ENCODE peak calls at places on chromosomes 5 and 9, in five cellular contexts. One of them, this sample, is unnamed.

GRCh38 chr5:121108725-121109124 is 644.6 kb downstream of the PRR16 start:
- DNase-seq in psoas muscle: no peak
- DNase-seq in hepatocyte: no peak
- DNase-seq in mammary epithelial cell: no peak
- DNase-seq in transverse colon: no peak
- DNase-seq in this sample: no peak

GRCh38 chr9:91726406-91727100 is 223.5 kb downstream of the ROR2 start:
- DNase-seq in psoas muscle: no peak
- DNase-seq in hepatocyte: no peak
- DNase-seq in mammary epithelial cell: no peak
- DNase-seq in transverse colon: no peak
- DNase-seq in this sample: no peak

GRCh38 chr9:95508242-95508967 is 8.4 kb downstream of the PTCH1 start:
- DNase-seq in psoas muscle: peak; percentile 53
- DNase-seq in hepatocyte: peak; percentile 56
- DNase-seq in mammary epithelial cell: peak; percentile 26
- DNase-seq in transverse colon: no peak
- DNase-seq in this sample: no peak

GRCh38 chr5:174726916-174727793 is 2.8 kb downstream of the MSX2 start:
- DNase-seq in psoas muscle: no peak
- DNase-seq in hepatocyte: no peak
- DNase-seq in mammary epithelial cell: no peak
- DNase-seq in transverse colon: no peak
- DNase-seq in this sample: no peak

GRCh38 chr5:65213921-65214525 is 267.7 kb downstream of the ADAMTS6 start:
- DNase-seq in psoas muscle: no peak
- DNase-seq in hepatocyte: peak; percentile 30
- DNase-seq in mammary epithelial cell: peak; percentile 13
- DNase-seq in transverse colon: peak; percentile 9
- DNase-seq in this sample: no peak

GRCh38 chr5:59133801-59134261 is 551.0 kb downstream of the RAB3C start:
- DNase-seq in psoas muscle: no peak
- DNase-seq in hepatocyte: peak; percentile 21
- DNase-seq in mammary epithelial cell: peak; percentile 37
- DNase-seq in transverse colon: no peak
- DNase-seq in this sample: no peak

GRCh38 chr9:88180084-88180765 is 42.0 kb upstream of the SPATA31C2 start:
- DNase-seq in psoas muscle: no peak
- DNase-seq in hepatocyte: no peak
- DNase-seq in mammary epithelial cell: no peak
- DNase-seq in transverse colon: no peak
- DNase-seq in this sample: no peak

GRCh38 chr5:121500262-121500792 is 351.4 kb upstream of the FTMT start:
- DNase-seq in psoas muscle: no peak
- DNase-seq in hepatocyte: no peak
- DNase-seq in mammary epithelial cell: no peak
- DNase-seq in transverse colon: no peak
- DNase-seq in this sample: no peak

GRCh38 chr5:178222292-178222691 is 10.3 kb downstream of the PHYKPL start:
- DNase-seq in psoas muscle: peak; percentile 39
- DNase-seq in hepatocyte: no peak
- DNase-seq in mammary epithelial cell: no peak
- DNase-seq in transverse colon: peak; percentile 6
- DNase-seq in this sample: no peak

GRCh38 chr5:142866563-142867275 is 96.5 kb downstream of the ARHGAP26 start:
- DNase-seq in psoas muscle: no peak
- DNase-seq in hepatocyte: peak; percentile 86
- DNase-seq in mammary epithelial cell: peak; percentile 65
- DNase-seq in transverse colon: no peak
- DNase-seq in this sample: no peak

GRCh38 chr9:98796364-98797101 is at the start of gene ANKS6:
- DNase-seq in psoas muscle: peak; percentile 91
- DNase-seq in hepatocyte: peak; percentile 94
- DNase-seq in mammary epithelial cell: peak; percentile 58
- DNase-seq in transverse colon: peak; percentile 89
- DNase-seq in this sample: peak; percentile 85
- H3K4me1 ChIP-seq in psoas muscle: peaks cover 11% of the 10 kb centered on the region
- H3K4me1 ChIP-seq in hepatocyte: peaks cover 12% of the 10 kb centered on the region
- H3K4me1 ChIP-seq in mammary epithelial cell: peaks cover 17% of the 10 kb centered on the region
- H3K4me1 ChIP-seq in transverse colon: peaks cover 19% of the 10 kb centered on the region
- H3K4me1 ChIP-seq in this sample: no peaks in the 10 kb centered on the region

GRCh38 chr5:110899566-110900412 is 161.0 kb downstream of the SLC25A46 start:
- DNase-seq in psoas muscle: no peak
- DNase-seq in hepatocyte: no peak
- DNase-seq in mammary epithelial cell: peak; percentile 65
- DNase-seq in transverse colon: no peak
- DNase-seq in this sample: no peak
- H3K4me3 ChIP-seq in psoas muscle: no peak overlapping the region
- H3K4me3 ChIP-seq in hepatocyte: no peak overlapping the region
- H3K4me3 ChIP-seq in mammary epithelial cell: no peak overlapping the region
- H3K4me3 ChIP-seq in transverse colon: no peak overlapping the region
- H3K4me3 ChIP-seq in this sample: no peak overlapping the region

GRCh38 chr5:163509288-163510040 is 4.0 kb downstream of the MAT2B start:
- DNase-seq in psoas muscle: no peak
- DNase-seq in hepatocyte: peak; percentile 44
- DNase-seq in mammary epithelial cell: peak; percentile 93
- DNase-seq in transverse colon: peak; percentile 39
- DNase-seq in this sample: no peak

GRCh38 chr5:163506726-163507125 is 1.3 kb downstream of the MAT2B start:
- DNase-seq in psoas muscle: no peak
- DNase-seq in hepatocyte: peak; percentile 30
- DNase-seq in mammary epithelial cell: peak; percentile 60
- DNase-seq in transverse colon: no peak
- DNase-seq in this sample: no peak

GRCh38 chr5:163505049-163505474 is 357 bp upstream of the MAT2B start:
- DNase-seq in psoas muscle: no peak
- DNase-seq in hepatocyte: no peak
- DNase-seq in mammary epithelial cell: no peak
- DNase-seq in transverse colon: no peak
- DNase-seq in this sample: no peak

GRCh38 chr5:163505475-163506457 is at the start of gene MAT2B:
- DNase-seq in psoas muscle: peak; percentile 98
- DNase-seq in hepatocyte: peak; percentile 98
- DNase-seq in mammary epithelial cell: peak; percentile 95
- DNase-seq in transverse colon: peak; percentile 97
- DNase-seq in this sample: peak; percentile 98

GRCh38 chr5:163508753-163509152 is 3.3 kb downstream of the MAT2B start:
- DNase-seq in psoas muscle: no peak
- DNase-seq in hepatocyte: no peak
- DNase-seq in mammary epithelial cell: no peak
- DNase-seq in transverse colon: no peak
- DNase-seq in this sample: no peak
- H3K4me1 ChIP-seq in psoas muscle: peaks cover 50% of the 10 kb centered on the region
- H3K4me1 ChIP-seq in hepatocyte: peaks cover 21% of the 10 kb centered on the region
- H3K4me1 ChIP-seq in mammary epithelial cell: peaks cover 5% of the 10 kb centered on the region
- H3K4me1 ChIP-seq in transverse colon: peaks cover 29% of the 10 kb centered on the region
- H3K4me1 ChIP-seq in this sample: peaks cover 4% of the 10 kb centered on the region

DNA sequence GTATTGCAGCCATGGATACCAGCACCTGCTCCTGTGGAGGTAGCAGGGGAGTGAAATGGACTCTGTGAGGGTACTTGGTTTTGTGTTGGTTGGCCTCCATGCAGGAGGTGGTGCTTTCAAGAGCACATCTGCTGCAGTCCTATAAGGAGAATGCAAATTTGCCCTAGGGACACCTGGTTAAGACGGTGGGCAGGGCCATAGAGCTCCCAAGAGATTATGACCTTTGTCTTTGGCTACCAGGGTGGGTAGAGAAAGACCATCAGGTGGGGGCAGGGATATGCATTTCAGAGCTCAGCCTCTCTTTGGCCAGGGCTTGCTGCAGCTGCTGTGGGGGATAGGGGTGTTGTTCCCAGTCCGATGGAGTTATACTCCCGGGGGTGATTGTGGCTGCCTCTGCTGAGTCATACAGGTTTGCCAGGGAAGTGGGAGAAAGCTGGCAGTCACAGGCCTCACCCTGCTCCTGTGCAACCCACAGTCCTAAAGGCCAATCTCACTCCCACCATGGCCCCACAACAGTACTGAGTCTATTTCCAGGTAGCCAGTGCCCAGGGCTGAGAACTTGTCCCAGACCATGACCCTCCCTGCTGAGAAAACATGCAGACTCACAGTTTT is 14.0 kb upstream of the PDLIM4 start:
- DNase-seq in psoas muscle: no peak
- DNase-seq in hepatocyte: no peak
- DNase-seq in mammary epithelial cell: peak; percentile 52
- DNase-seq in transverse colon: peak; percentile 6
- DNase-seq in this sample: peak; percentile 28
- H3K4me3 ChIP-seq in psoas muscle: no peak overlapping the region
- H3K4me3 ChIP-seq in hepatocyte: no peak overlapping the region
- H3K4me3 ChIP-seq in mammary epithelial cell: no peak overlapping the region
- H3K4me3 ChIP-seq in transverse colon: no peak overlapping the region
- H3K4me3 ChIP-seq in this sample: no peak overlapping the region

DNA sequence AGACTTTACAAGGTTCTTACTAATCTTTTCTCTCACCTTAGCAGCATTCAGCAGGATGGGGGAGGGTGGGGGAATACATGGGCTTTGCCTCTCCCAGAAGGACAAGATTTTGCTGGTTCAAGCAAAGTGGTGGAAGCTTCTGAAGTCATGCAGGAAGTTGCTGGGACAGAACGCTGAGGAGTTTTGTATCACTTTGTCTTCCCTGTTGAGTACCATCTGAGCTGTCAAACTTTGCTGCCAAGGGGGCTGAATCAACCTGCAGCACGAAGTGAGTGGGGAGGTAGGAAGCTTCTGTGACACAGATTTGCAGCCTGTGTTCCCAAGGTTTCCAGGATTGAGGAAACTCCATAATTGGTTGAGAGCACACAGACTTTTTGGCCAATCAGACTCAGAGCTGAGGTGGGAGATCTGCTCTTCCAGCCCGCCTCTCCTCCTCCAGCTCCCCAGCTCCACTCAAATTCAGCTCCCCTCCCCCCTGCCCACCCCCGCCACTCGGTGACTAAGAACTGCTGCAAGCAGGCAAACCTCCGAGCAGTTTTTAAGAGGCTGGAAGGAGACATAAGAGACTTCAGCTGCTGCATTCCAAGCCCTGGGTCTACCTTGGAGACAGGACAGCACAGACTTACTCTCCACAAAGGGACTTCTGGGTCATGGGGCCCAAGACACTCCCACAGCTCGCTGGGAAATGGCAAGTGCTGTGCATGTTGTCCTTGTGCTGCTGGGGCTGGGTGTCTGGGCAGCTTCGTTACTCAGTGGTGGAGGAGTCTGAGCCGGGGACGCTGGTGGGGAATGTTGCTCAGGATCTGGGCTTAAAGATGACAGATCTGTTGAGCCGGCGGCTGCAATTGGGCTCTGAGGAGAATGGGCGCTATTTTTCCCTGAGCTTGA is at the start of gene PCDHGC5:
- DNase-seq in psoas muscle: no peak
- DNase-seq in hepatocyte: no peak
- DNase-seq in mammary epithelial cell: peak; percentile 60
- DNase-seq in transverse colon: no peak
- DNase-seq in this sample: no peak
- H3K4me1 ChIP-seq in psoas muscle: peaks cover 13% of the 10 kb centered on the region
- H3K4me1 ChIP-seq in hepatocyte: no peaks in the 10 kb centered on the region
- H3K4me1 ChIP-seq in mammary epithelial cell: peaks cover 33% of the 10 kb centered on the region
- H3K4me1 ChIP-seq in transverse colon: peaks cover 9% of the 10 kb centered on the region
- H3K4me1 ChIP-seq in this sample: peaks cover 6% of the 10 kb centered on the region

GRCh38 chr9:137278913-137279711 is 1.6 kb downstream of the TOR4A start:
- DNase-seq in psoas muscle: no peak
- DNase-seq in hepatocyte: no peak
- DNase-seq in mammary epithelial cell: no peak
- DNase-seq in transverse colon: no peak
- DNase-seq in this sample: peak; percentile 76

GRCh38 chr9:137281345-137282116 is 4.0 kb downstream of the TOR4A start:
- DNase-seq in psoas muscle: no peak
- DNase-seq in hepatocyte: peak; percentile 32
- DNase-seq in mammary epithelial cell: no peak
- DNase-seq in transverse colon: no peak
- DNase-seq in this sample: no peak

GRCh38 chr9:137278061-137278912 is 761 bp downstream of the TOR4A start:
- DNase-seq in psoas muscle: no peak
- DNase-seq in hepatocyte: peak; percentile 38
- DNase-seq in mammary epithelial cell: no peak
- DNase-seq in transverse colon: peak; percentile 50
- DNase-seq in this sample: peak; percentile 80

GRCh38 chr9:137279741-137280477 is 2.4 kb downstream of the TOR4A start:
- DNase-seq in psoas muscle: no peak
- DNase-seq in hepatocyte: peak; percentile 6
- DNase-seq in mammary epithelial cell: no peak
- DNase-seq in transverse colon: no peak
- DNase-seq in this sample: peak; percentile 73

DNA sequence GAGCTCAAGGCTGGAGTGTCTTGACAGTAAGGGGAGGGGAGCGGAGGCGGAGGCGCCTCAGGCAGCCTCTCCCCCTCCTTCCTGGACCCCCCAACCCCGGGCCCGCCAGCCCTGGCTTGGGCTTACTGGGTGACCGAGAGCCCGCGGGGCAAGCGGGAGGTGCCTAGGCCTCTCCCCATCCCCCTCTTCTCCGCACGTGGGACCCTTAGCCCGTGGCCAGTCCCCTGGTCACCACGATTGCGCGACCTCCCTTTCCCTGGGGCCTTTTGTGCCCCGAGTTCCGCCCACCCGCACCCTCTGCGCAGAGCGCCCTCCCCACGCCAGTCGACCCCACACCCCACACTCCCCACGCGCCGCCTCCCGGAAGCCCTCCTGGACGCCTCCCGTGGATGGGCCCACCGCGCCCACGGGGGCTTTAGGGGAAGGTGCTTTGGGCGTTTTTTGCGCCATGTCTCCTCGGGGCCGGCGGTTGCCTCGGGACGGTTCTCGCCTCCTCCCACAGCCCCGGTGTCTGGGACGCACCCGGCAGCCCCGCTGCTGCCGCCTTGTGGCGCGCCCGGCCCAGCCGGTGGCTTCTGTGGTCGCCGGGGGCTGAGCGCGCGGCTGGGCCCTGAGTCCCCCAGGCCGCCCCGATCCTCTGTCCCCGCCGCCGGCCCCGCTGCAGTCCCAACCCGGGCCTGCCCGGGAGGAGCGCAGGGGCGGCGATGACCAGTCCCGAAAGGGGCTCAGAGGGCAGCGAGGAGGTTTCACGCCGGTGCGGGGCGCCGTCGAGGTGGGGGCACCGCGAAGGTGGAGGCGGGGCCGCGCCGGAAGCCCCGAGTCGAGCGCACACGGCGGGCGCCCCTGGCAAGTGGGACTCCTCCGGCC is 3.2 kb downstream of the TOR4A start:
- DNase-seq in psoas muscle: no peak
- DNase-seq in hepatocyte: peak; percentile 67
- DNase-seq in mammary epithelial cell: no peak
- DNase-seq in transverse colon: no peak
- DNase-seq in this sample: peak; percentile 48
- H3K4me3 ChIP-seq in psoas muscle: peak overlapping the region; percentile 18
- H3K4me3 ChIP-seq in hepatocyte: no peak overlapping the region
- H3K4me3 ChIP-seq in mammary epithelial cell: no peak overlapping the region
- H3K4me3 ChIP-seq in transverse colon: no peak overlapping the region
- H3K4me3 ChIP-seq in this sample: no peak overlapping the region

GRCh38 chr5:54093081-54093492 is 217.3 kb downstream of the ARL15 start:
- DNase-seq in psoas muscle: no peak
- DNase-seq in hepatocyte: no peak
- DNase-seq in mammary epithelial cell: peak; percentile 81
- DNase-seq in transverse colon: no peak
- DNase-seq in this sample: no peak
- H3K4me1 ChIP-seq in psoas muscle: no peaks in the 10 kb centered on the region
- H3K4me1 ChIP-seq in hepatocyte: no peaks in the 10 kb centered on the region
- H3K4me1 ChIP-seq in mammary epithelial cell: peaks cover 37% of the 10 kb centered on the region
- H3K4me1 ChIP-seq in transverse colon: peaks cover 3% of the 10 kb centered on the region
- H3K4me1 ChIP-seq in this sample: no peaks in the 10 kb centered on the region